ENCODE peak calls at places on chromosomes 7 and 10, in six cellular contexts. T is spleen, P is stomach, V is HCT116, F is transverse colon, A is suprapubic skin. J is an unnamed sample.

GRCh38 chr10:20175738-20176137 is 359.5 kb downstream of the PLXDC2 start:
- DNase-seq in P (no peak), T (no peak), A (no peak), V (no peak), F (no peak), J (no peak)

GRCh38 chr10:32408690-32409089 is 37.2 kb upstream of the CCDC7 start:
- DNase-seq in P (no peak), A (no peak), T (no peak), F (no peak), V (no peak), J (no peak)

GRCh38 chr10:6499974-6500373 is 80.1 kb downstream of the PRKCQ start:
- DNase-seq in V (no peak), T (no peak), A (no peak), F (no peak), P (no peak), J (no peak)

GRCh38 chr7:77482015-77482414 is 55.1 kb upstream of the PTPN12 start:
- DNase-seq in P (peak), A (no peak), F (peak), V (no peak), T (no peak), J (no peak)

GRCh38 chr10:128050937-128051336 is 75.3 kb downstream of the MKI67 start:
- DNase-seq in F (no peak), A (no peak), P (no peak), T (peak), V (no peak), J (no peak)

GRCh38 chr10:97175586-97175985 is 10.2 kb downstream of the SLIT1 start:
- DNase-seq in A (no peak), T (peak), F (no peak), V (no peak), P (no peak), J (no peak)

GRCh38 chr7:47635091-47636090 is 53.5 kb upstream of the TNS3 start:
- DNase-seq in F (peak), T (no peak), V (no peak), A (no peak), P (peak), J (no peak)

GRCh38 chr10:30751678-30752331 is 122.3 kb upstream of the LYZL2 start:
- DNase-seq in T (peak), A (peak), P (peak), F (peak), V (peak), J (no peak)

GRCh38 chr10:128792426-128793140 is 666.4 kb upstream of the MKI67 start:
- DNase-seq in A (no peak), F (no peak), P (no peak), T (no peak), V (no peak), J (peak)

GRCh38 chr7:153190452-153190851 is 430.9 kb downstream of the ACTR3B start:
- DNase-seq in V (peak), A (no peak), P (no peak), F (no peak), T (no peak), J (no peak)

GRCh38 chr7:96648784-96649183 is 60.9 kb downstream of the SEM1 start:
- DNase-seq in F (no peak), A (no peak), V (no peak), P (no peak), T (no peak), J (no peak)

GRCh38 chr10:119301397-119301796 is 94.0 kb downstream of the GRK5 start:
- DNase-seq in T (peak), V (no peak), A (no peak), F (peak), P (no peak), J (no peak)

GRCh38 chr10:71419002-71419540 is 22.4 kb downstream of the CDH23 start:
- DNase-seq in T (no peak), F (no peak), A (peak), P (no peak), V (no peak), J (no peak)

GRCh38 chr10:124612611-124613498 is 131.3 kb downstream of the FAM53B start:
- DNase-seq in T (no peak), A (no peak), F (no peak), V (peak), P (no peak), J (no peak)

GRCh38 chr10:132458595-132459251 is 61.7 kb downstream of the PWWP2B start:
- DNase-seq in V (no peak), T (peak), P (peak), F (peak), A (no peak), J (no peak)

GRCh38 chr7:134470864-134471263 is 12.0 kb upstream of the AKR1B1 start:
- DNase-seq in A (no peak), V (peak), F (no peak), T (no peak), P (no peak), J (no peak)

GRCh38 chr7:16634292-16634738 is 11.2 kb downstream of the ANKMY2 start:
- DNase-seq in T (no peak), F (peak), P (no peak), V (no peak), A (no peak), J (no peak)

GRCh38 chr10:73773152-73773879 is 8.5 kb upstream of the CHCHD1 start:
- DNase-seq in T (no peak), F (no peak), P (no peak), V (no peak), A (no peak), J (no peak)

GRCh38 chr10:117003336-117003735 is 1.7 kb downstream of the SHTN1 start:
- DNase-seq in V (no peak), T (no peak), F (no peak), A (no peak), P (no peak), J (no peak)

GRCh38 chr7:46080595-46081159 is 159.6 kb upstream of the IGFBP3 start:
- DNase-seq in V (no peak), F (no peak), A (no peak), P (no peak), T (no peak), J (no peak)

GRCh38 chr7:13846386-13846785 is 143.1 kb downstream of the ETV1 start:
- DNase-seq in P (no peak), T (no peak), F (no peak), A (no peak), V (no peak), J (no peak)

GRCh38 chr7:69962077-69962855 is 364.0 kb downstream of the AUTS2 start:
- DNase-seq in A (no peak), T (no peak), V (no peak), P (peak), F (no peak), J (no peak)

GRCh38 chr10:71103969-71104368 is 108.4 kb upstream of the UNC5B start:
- DNase-seq in A (no peak), V (no peak), P (no peak), T (no peak), F (no peak), J (no peak)

GRCh38 chr7:139058963-139059362 is 23.1 kb upstream of the ZC3HAV1L start:
- DNase-seq in T (no peak), F (no peak), A (no peak), V (no peak), P (no peak), J (no peak)

GRCh38 chr10:5932345-5932744 is 42.3 kb downstream of the FBH1 start:
- DNase-seq in P (no peak), T (no peak), F (no peak), V (no peak), A (no peak), J (no peak)

GRCh38 chr10:32061440-32061839 is 5.2 kb upstream of the KIF5B start:
- DNase-seq in P (no peak), A (no peak), V (no peak), F (no peak), T (no peak), J (no peak)

GRCh38 chr10:5647507-5648240 is 18.7 kb downstream of the ASB13 start:
- DNase-seq in P (no peak), F (no peak), V (no peak), A (no peak), T (peak), J (no peak)

DNA sequence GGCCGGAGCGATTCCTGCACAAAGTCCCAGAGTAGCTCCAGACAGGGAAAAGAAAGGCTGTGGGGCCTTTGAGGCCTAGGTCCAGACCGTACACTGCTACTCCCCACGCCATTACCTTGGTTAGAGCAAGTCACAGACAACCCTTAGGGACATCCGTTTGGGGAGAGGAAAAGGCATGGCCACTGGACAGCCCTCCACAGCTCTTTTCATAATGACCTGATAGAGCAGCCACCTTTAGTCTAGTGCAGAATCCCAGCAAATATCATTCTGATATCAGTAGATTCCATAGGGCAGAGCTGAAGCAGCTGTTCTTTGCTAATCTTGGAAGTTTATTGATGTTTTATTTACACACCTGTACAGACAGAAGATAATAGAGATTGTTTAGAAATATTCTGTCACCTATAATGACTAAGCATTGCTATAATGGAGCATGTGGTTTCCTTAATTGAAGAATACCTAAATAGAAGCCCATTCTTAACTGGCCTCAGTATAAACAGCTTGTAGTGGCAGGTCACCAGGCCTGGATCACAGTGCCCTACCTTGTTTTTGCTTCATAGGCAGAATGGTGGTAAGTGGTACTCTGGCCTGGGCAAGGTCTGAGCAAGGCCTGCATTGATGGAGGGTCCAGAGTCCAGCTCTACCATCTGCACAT is 27.9 kb downstream of the OGDH start:
- DNase-seq in T (no peak), A (no peak), V (no peak), P (peak), F (peak), J (no peak)
- TF ChIP-seq POLR2A in T (no peak), A (no peak), V (no peak), P (no peak), F (peak), J (no peak)

GRCh38 chr10:48550071-48550691 is 54.7 kb downstream of the ARHGAP22 start:
- DNase-seq in T (no peak), A (no peak), F (no peak), P (no peak), V (no peak), J (no peak)
- TF ChIP-seq POLR2AphosphoS5 in T (no peak), A (no peak), F (no peak), P (no peak), V (no peak), J (no peak)

DNA sequence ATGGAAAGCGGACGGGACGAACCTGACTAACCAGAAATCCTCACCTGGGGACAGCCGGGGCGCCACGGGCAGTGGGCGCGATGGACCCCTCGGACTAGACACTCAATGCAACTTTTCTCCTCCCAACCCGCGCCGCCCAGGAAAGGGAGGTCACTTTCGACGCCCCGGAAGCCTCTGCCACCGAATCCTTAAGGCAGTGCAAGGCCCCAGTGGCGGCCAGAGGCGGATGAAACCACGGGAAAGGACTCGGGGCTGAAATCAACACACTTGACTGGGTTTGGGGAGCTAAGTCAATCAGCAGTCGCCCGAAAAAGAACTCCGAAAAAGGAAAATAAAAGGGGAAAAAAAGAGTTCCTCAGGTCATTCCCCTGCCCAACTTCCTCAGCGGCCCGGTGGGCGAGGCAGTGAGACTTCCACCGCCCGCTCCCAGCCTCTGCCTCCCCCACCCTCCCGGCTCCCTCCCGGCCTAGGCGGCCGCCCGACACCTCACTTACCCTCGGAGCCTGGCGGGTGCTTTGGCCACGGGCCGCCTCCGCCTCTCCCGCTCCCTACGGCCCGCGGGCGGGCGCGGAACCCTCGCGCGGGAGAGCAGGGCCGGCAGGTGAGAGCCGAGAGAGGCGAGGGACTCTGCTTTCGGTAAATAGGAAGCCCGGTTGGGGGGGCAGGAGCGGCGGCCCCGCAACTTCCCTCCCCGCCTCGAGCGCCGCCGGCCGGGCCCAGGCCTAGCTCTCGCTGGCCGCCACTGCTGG is 547 bp downstream of the WAPL start:
- DNase-seq in P (peak), V (peak), T (peak), A (peak), F (peak), J (no peak)
- TF ChIP-seq POLR2A in P (no peak), V (no peak), T (no peak), A (no peak), F (no peak), J (no peak)

DNA sequence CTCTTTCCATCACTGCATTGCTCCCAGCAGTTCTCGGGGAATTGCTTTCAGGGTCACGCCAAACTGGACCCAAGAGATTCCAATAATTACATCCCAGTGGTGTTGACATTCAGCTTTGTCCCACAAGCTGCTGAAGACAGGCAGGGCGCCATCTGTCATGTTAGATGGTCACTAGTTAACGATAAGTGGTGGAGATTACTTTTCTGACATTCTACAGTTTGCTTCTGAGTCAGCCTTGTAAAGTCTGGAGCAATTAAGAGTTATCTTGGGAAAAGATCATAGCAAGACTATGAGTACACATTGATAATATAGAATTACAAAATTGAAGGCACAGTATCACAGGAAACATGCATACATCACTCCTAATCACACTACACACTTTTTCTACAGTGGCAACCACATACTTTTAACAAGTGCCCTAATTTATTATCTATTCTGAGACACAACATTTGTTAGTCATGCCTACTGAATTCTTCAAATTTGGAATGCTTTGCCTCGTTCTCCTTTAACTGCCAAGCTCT is 41.9 kb downstream of the SEMA3C start:
- DNase-seq in F (peak), P (no peak), A (no peak), T (no peak), V (peak), J (no peak)
- TF ChIP-seq POLR2AphosphoS5 in F (no peak), P (no peak), A (no peak), T (no peak), V (no peak), J (no peak)

DNA sequence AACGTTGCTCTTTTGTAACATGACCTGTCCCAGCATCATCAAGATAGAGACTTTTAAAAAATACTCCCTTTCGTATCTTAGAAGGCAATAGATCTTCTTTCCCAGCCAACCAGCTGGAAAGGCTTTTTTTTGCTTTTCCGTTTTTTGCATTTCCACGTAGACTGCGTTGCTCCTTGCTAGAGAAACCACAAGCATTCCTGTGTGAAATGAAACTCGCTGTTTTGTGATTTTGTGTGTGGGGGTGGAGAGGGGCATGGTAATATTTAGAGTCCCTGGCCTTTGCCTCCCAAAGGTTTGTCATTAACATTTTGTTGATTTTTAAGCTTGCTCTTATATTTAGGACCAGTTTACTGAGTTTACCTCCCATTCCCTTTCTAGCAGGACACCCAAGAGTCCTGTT is 243.5 kb downstream of the BICC1 start:
- DNase-seq in T (no peak), V (no peak), F (no peak), P (no peak), A (no peak), J (no peak)
- TF ChIP-seq POLR2A in T (no peak), V (no peak), F (no peak), P (no peak), A (no peak), J (no peak)

DNA sequence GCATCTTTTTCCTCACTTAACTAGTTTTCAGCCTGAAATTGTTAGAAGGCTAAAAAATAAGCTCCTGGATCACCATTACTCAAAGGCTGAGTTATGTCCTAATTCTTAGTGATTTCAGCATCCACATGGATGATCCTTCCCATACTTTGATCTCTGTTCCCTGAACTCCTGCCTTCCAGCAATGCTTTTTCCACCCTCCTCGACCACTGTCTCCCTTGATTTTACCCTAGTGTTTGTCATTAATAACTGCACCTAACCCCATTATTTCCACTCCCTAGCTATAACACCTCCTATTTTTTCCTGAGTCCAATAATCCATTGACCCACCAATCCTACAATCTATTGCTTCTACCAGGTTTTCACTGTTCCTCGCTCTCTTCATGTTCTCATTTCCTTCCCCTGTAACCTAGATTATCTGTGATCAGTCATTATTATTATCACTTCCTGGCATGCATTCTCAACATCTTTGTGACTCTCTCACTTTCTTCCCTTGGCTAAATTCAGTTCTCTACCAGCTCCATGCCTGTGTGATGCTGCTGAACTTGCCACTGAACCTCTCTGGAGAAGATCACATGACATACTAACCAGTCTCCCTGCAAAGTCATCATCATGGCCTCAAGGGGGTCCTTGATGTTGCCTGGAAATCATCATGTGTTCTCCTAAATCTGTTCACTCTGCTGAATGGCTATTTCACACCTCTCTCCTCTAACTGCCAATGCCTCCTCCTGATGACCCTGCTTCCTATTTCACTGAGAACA is 6.5 kb upstream of the CALU start:
- DNase-seq in P (no peak), F (no peak), T (no peak), A (no peak), V (no peak), J (no peak)
- TF ChIP-seq POLR2AphosphoS5 in P (no peak), F (no peak), T (no peak), A (no peak), V (no peak), J (no peak)

DNA sequence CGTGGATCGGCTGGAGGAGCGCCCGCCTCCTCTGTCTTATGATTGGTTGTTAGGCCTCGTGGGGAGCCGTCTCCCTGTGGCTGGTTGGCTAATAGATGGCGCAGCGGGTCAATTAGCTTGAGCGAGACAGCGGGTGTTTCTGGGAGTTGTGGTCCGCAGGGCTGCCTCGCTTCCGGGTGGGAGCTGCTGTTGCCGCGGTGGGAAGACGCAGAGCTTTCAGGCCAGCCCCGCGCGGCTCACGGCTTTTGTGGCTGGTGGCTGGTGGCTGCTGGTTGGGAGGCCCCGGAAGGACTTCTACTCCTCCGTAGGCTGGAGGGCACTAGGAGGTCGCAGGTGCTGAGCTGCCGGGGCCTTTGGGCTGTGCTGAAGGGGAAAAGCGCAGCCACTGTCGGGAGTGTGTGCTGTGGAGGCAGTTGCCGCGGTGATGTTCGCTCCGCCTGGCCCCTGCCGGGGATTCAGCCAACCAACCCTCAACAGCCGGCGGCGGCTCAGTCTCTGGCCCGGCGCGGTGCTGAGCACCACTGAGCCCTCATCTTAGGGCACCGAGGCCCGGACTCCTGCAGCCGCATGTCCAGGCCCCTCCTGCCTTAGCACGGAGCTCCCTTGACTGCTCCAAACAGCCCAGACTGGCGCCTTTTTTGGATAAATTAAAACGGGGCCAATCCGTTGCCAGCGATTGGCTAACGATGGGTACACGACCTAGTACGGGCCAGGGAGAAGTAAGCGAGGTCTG is 651 bp upstream of the C10orf143 start:
- DNase-seq in T (peak), F (peak), V (peak), A (peak), P (peak), J (peak)
- TF ChIP-seq POLR2A in T (no peak), F (peak), V (no peak), A (peak), P (no peak), J (peak)

DNA sequence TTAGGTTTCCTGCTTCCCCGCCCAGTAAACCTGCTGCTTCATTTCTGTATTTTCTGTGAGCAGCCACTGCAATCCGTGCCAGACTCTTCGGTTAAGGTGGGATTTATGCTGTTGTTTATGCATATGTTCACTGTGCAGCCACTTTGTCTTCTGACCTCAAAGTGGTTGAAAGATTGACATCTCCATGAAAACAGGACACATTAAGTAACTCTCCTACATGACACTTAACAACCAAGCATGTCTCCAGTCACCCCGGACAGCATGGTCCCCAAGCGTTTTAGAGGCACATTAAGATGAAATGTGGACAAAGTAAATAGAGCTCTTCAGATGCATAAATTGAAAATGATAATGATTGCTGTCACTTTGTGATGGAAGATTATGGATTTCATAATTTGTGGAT is 421.3 kb downstream of the GFRA1 start:
- DNase-seq in T (no peak), P (no peak), F (no peak), V (no peak), A (no peak), J (no peak)
- TF ChIP-seq POLR2AphosphoS5 in T (no peak), P (no peak), F (no peak), V (no peak), A (no peak), J (no peak)